ENCODE peak calls at places on chromosomes 11 and 22, in seven cellular contexts. One of them, this sample, is unnamed. For H3K4me1, the result is how much of the 10 kb centered on the place peaks cover.

GRCh38 chr22:20433686-20434241 is 3.9 kb downstream of the SCARF2 start:
- DNase-seq in tibial nerve: no peak
- DNase-seq in esophagus squamous epithelium: no peak
- DNase-seq in keratinocyte: no peak
- DNase-seq in Peyer's patch: peak
- DNase-seq in colonic mucosa: no peak
- DNase-seq in gastrocnemius medialis: no peak
- DNase-seq in this sample: no peak

GRCh38 chr22:40345801-40346177 is 511 bp upstream of the ADSL start:
- DNase-seq in tibial nerve: no peak
- DNase-seq in esophagus squamous epithelium: no peak
- DNase-seq in keratinocyte: no peak
- DNase-seq in Peyer's patch: peak
- DNase-seq in colonic mucosa: peak
- DNase-seq in gastrocnemius medialis: peak
- DNase-seq in this sample: no peak

GRCh38 chr22:24201681-24202590 is 20.6 kb downstream of the SUSD2 start:
- DNase-seq in tibial nerve: no peak
- DNase-seq in esophagus squamous epithelium: no peak
- DNase-seq in keratinocyte: no peak
- DNase-seq in Peyer's patch: no peak
- DNase-seq in colonic mucosa: no peak
- DNase-seq in gastrocnemius medialis: no peak
- DNase-seq in this sample: no peak

GRCh38 chr11:130181295-130182272 is 22.0 kb downstream of the ST14 start:
- DNase-seq in tibial nerve: no peak
- DNase-seq in esophagus squamous epithelium: no peak
- DNase-seq in keratinocyte: no peak
- DNase-seq in Peyer's patch: peak
- DNase-seq in colonic mucosa: peak
- DNase-seq in gastrocnemius medialis: no peak
- DNase-seq in this sample: peak

GRCh38 chr22:29072193-29072978 is 449 bp upstream of the KREMEN1 start:
- DNase-seq in tibial nerve: peak
- DNase-seq in esophagus squamous epithelium: peak
- DNase-seq in keratinocyte: peak
- DNase-seq in Peyer's patch: peak
- DNase-seq in colonic mucosa: peak
- DNase-seq in gastrocnemius medialis: peak
- DNase-seq in this sample: peak

GRCh38 chr11:111793863-111794262 is 27.7 kb upstream of the PPP2R1B start:
- DNase-seq in tibial nerve: no peak
- DNase-seq in esophagus squamous epithelium: no peak
- DNase-seq in keratinocyte: peak
- DNase-seq in Peyer's patch: no peak
- DNase-seq in colonic mucosa: no peak
- DNase-seq in gastrocnemius medialis: no peak
- DNase-seq in this sample: no peak

GRCh38 chr11:3964056-3964455 is 108.6 kb downstream of the STIM1 start:
- DNase-seq in tibial nerve: no peak
- DNase-seq in esophagus squamous epithelium: no peak
- DNase-seq in keratinocyte: no peak
- DNase-seq in Peyer's patch: no peak
- DNase-seq in colonic mucosa: no peak
- DNase-seq in gastrocnemius medialis: no peak
- DNase-seq in this sample: no peak

GRCh38 chr22:19396934-19397728 is 34.4 kb downstream of the HIRA start:
- DNase-seq in tibial nerve: no peak
- DNase-seq in esophagus squamous epithelium: no peak
- DNase-seq in keratinocyte: no peak
- DNase-seq in Peyer's patch: no peak
- DNase-seq in colonic mucosa: no peak
- DNase-seq in gastrocnemius medialis: no peak
- DNase-seq in this sample: no peak

GRCh38 chr11:30665067-30665466 is 78.9 kb upstream of the MPPED2 start:
- DNase-seq in tibial nerve: no peak
- DNase-seq in esophagus squamous epithelium: no peak
- DNase-seq in keratinocyte: no peak
- DNase-seq in Peyer's patch: no peak
- DNase-seq in colonic mucosa: no peak
- DNase-seq in gastrocnemius medialis: no peak
- DNase-seq in this sample: no peak

GRCh38 chr11:82995276-82995675 is 76.4 kb downstream of the RAB30 start:
- DNase-seq in tibial nerve: no peak
- DNase-seq in esophagus squamous epithelium: no peak
- DNase-seq in keratinocyte: no peak
- DNase-seq in Peyer's patch: no peak
- DNase-seq in colonic mucosa: no peak
- DNase-seq in gastrocnemius medialis: no peak
- DNase-seq in this sample: no peak

GRCh38 chr11:121800240-121800639 is 315.8 kb downstream of the BLID start:
- DNase-seq in tibial nerve: no peak
- DNase-seq in esophagus squamous epithelium: no peak
- DNase-seq in keratinocyte: no peak
- DNase-seq in Peyer's patch: no peak
- DNase-seq in colonic mucosa: no peak
- DNase-seq in gastrocnemius medialis: no peak
- DNase-seq in this sample: no peak

GRCh38 chr11:6843670-6844069 is 1.8 kb upstream of the OR10A5 start:
- DNase-seq in tibial nerve: no peak
- DNase-seq in esophagus squamous epithelium: no peak
- DNase-seq in keratinocyte: no peak
- DNase-seq in Peyer's patch: no peak
- DNase-seq in colonic mucosa: no peak
- DNase-seq in gastrocnemius medialis: no peak
- DNase-seq in this sample: no peak

GRCh38 chr22:23834830-23835772 is 3.7 kb downstream of the DERL3 start:
- DNase-seq in tibial nerve: no peak
- DNase-seq in esophagus squamous epithelium: no peak
- DNase-seq in keratinocyte: no peak
- DNase-seq in Peyer's patch: peak
- DNase-seq in colonic mucosa: no peak
- DNase-seq in gastrocnemius medialis: peak
- DNase-seq in this sample: peak

GRCh38 chr11:102026217-102026616 is 21.0 kb upstream of the CFAP300 start:
- DNase-seq in tibial nerve: no peak
- DNase-seq in esophagus squamous epithelium: no peak
- DNase-seq in keratinocyte: no peak
- DNase-seq in Peyer's patch: no peak
- DNase-seq in colonic mucosa: no peak
- DNase-seq in gastrocnemius medialis: no peak
- DNase-seq in this sample: no peak

GRCh38 chr11:92751594-92751993 is 217.9 kb upstream of the MTNR1B start:
- DNase-seq in tibial nerve: no peak
- DNase-seq in esophagus squamous epithelium: no peak
- DNase-seq in keratinocyte: no peak
- DNase-seq in Peyer's patch: no peak
- DNase-seq in colonic mucosa: no peak
- DNase-seq in gastrocnemius medialis: no peak
- DNase-seq in this sample: no peak

GRCh38 chr11:91164452-91164822 is 941.6 kb upstream of the CHORDC1 start:
- DNase-seq in tibial nerve: no peak
- DNase-seq in esophagus squamous epithelium: no peak
- DNase-seq in keratinocyte: no peak
- DNase-seq in Peyer's patch: no peak
- DNase-seq in colonic mucosa: no peak
- DNase-seq in gastrocnemius medialis: no peak
- DNase-seq in this sample: no peak

GRCh38 chr11:61820174-61820573 is 3.4 kb upstream of the FADS1 start:
- DNase-seq in tibial nerve: no peak
- DNase-seq in esophagus squamous epithelium: no peak
- DNase-seq in keratinocyte: no peak
- DNase-seq in Peyer's patch: no peak
- DNase-seq in colonic mucosa: no peak
- DNase-seq in gastrocnemius medialis: no peak
- DNase-seq in this sample: no peak

GRCh38 chr22:26447594-26448329 is 18.7 kb downstream of the ASPHD2 start:
- DNase-seq in tibial nerve: no peak
- DNase-seq in esophagus squamous epithelium: no peak
- DNase-seq in keratinocyte: no peak
- DNase-seq in Peyer's patch: no peak
- DNase-seq in colonic mucosa: no peak
- DNase-seq in gastrocnemius medialis: no peak
- DNase-seq in this sample: no peak

GRCh38 chr11:63736864-63737263 is 31.7 kb downstream of the ZFTA start:
- DNase-seq in tibial nerve: no peak
- DNase-seq in esophagus squamous epithelium: no peak
- DNase-seq in keratinocyte: no peak
- DNase-seq in Peyer's patch: no peak
- DNase-seq in colonic mucosa: no peak
- DNase-seq in gastrocnemius medialis: no peak
- DNase-seq in this sample: no peak

GRCh38 chr22:24843048-24843447 is 37.0 kb downstream of the SGSM1 start:
- DNase-seq in tibial nerve: no peak
- DNase-seq in esophagus squamous epithelium: no peak
- DNase-seq in keratinocyte: no peak
- DNase-seq in Peyer's patch: no peak
- DNase-seq in colonic mucosa: no peak
- DNase-seq in gastrocnemius medialis: no peak
- DNase-seq in this sample: no peak

GRCh38 chr11:103792981-103793468 is 243.4 kb upstream of the DDI1 start:
- DNase-seq in tibial nerve: no peak
- DNase-seq in esophagus squamous epithelium: no peak
- DNase-seq in keratinocyte: no peak
- DNase-seq in Peyer's patch: no peak
- DNase-seq in colonic mucosa: no peak
- DNase-seq in gastrocnemius medialis: no peak
- DNase-seq in this sample: no peak

GRCh38 chr22:30636226-30637077 is 871 bp downstream of the SLC35E4 start:
- DNase-seq in tibial nerve: no peak
- DNase-seq in esophagus squamous epithelium: no peak
- DNase-seq in keratinocyte: no peak
- DNase-seq in Peyer's patch: peak
- DNase-seq in colonic mucosa: peak
- DNase-seq in gastrocnemius medialis: peak
- DNase-seq in this sample: peak

GRCh38 chr22:38034278-38034882 is 22.8 kb upstream of the PICK1 start:
- DNase-seq in tibial nerve: no peak
- DNase-seq in esophagus squamous epithelium: no peak
- DNase-seq in keratinocyte: no peak
- DNase-seq in Peyer's patch: peak
- DNase-seq in colonic mucosa: peak
- DNase-seq in gastrocnemius medialis: no peak
- DNase-seq in this sample: peak

GRCh38 chr11:107675902-107676301 is 36.0 kb downstream of the SLN start:
- DNase-seq in tibial nerve: no peak
- DNase-seq in esophagus squamous epithelium: no peak
- DNase-seq in keratinocyte: no peak
- DNase-seq in Peyer's patch: no peak
- DNase-seq in colonic mucosa: no peak
- DNase-seq in gastrocnemius medialis: no peak
- DNase-seq in this sample: no peak

GRCh38 chr11:59010693-59011092 is 71.4 kb downstream of the GLYATL1 start:
- DNase-seq in tibial nerve: no peak
- DNase-seq in esophagus squamous epithelium: no peak
- DNase-seq in keratinocyte: no peak
- DNase-seq in Peyer's patch: no peak
- DNase-seq in colonic mucosa: no peak
- DNase-seq in gastrocnemius medialis: no peak
- DNase-seq in this sample: no peak

GRCh38 chr11:59012106-59012941 is 73.0 kb downstream of the GLYATL1 start:
- DNase-seq in tibial nerve: no peak
- DNase-seq in esophagus squamous epithelium: no peak
- DNase-seq in keratinocyte: no peak
- DNase-seq in Peyer's patch: no peak
- DNase-seq in colonic mucosa: no peak
- DNase-seq in gastrocnemius medialis: no peak
- DNase-seq in this sample: no peak

GRCh38 chr11:59011672-59012071 is 72.4 kb downstream of the GLYATL1 start:
- DNase-seq in tibial nerve: no peak
- DNase-seq in esophagus squamous epithelium: no peak
- DNase-seq in keratinocyte: no peak
- DNase-seq in Peyer's patch: no peak
- DNase-seq in colonic mucosa: no peak
- DNase-seq in gastrocnemius medialis: no peak
- DNase-seq in this sample: no peak

GRCh38 chr11:59008942-59009341 is 69.7 kb downstream of the GLYATL1 start:
- DNase-seq in tibial nerve: no peak
- DNase-seq in esophagus squamous epithelium: no peak
- DNase-seq in keratinocyte: no peak
- DNase-seq in Peyer's patch: no peak
- DNase-seq in colonic mucosa: no peak
- DNase-seq in gastrocnemius medialis: no peak
- DNase-seq in this sample: no peak

GRCh38 chr11:59009661-59010060 is 70.4 kb downstream of the GLYATL1 start:
- DNase-seq in tibial nerve: no peak
- DNase-seq in esophagus squamous epithelium: no peak
- DNase-seq in keratinocyte: no peak
- DNase-seq in Peyer's patch: no peak
- DNase-seq in colonic mucosa: no peak
- DNase-seq in gastrocnemius medialis: no peak
- DNase-seq in this sample: no peak
- H3K27ac ChIP-seq in tibial nerve: no peak
- H3K27ac ChIP-seq in esophagus squamous epithelium: no peak
- H3K27ac ChIP-seq in keratinocyte: no peak
- H3K27ac ChIP-seq in Peyer's patch: no peak
- H3K27ac ChIP-seq in colonic mucosa: no peak
- H3K27ac ChIP-seq in gastrocnemius medialis: no peak
- H3K27ac ChIP-seq in this sample: no peak

GRCh38 chr22:49960967-49961600 is 512 bp downstream of the PIM3 start:
- DNase-seq in tibial nerve: no peak
- DNase-seq in esophagus squamous epithelium: no peak
- DNase-seq in keratinocyte: no peak
- DNase-seq in Peyer's patch: peak
- DNase-seq in colonic mucosa: peak
- DNase-seq in gastrocnemius medialis: peak
- DNase-seq in this sample: peak
- H3K4me1 ChIP-seq in tibial nerve: under half
- H3K4me1 ChIP-seq in esophagus squamous epithelium: half or more
- H3K4me1 ChIP-seq in keratinocyte: under half
- H3K4me1 ChIP-seq in Peyer's patch: half or more
- H3K4me1 ChIP-seq in colonic mucosa: under half
- H3K4me1 ChIP-seq in gastrocnemius medialis: under half
- H3K4me1 ChIP-seq in this sample: under half

GRCh38 chr22:42560781-42561180 is 7.0 kb downstream of the SERHL2 start:
- DNase-seq in tibial nerve: no peak
- DNase-seq in esophagus squamous epithelium: no peak
- DNase-seq in keratinocyte: no peak
- DNase-seq in Peyer's patch: no peak
- DNase-seq in colonic mucosa: no peak
- DNase-seq in gastrocnemius medialis: no peak
- DNase-seq in this sample: no peak
- TF ChIP-seq CTCF in tibial nerve: peak
- TF ChIP-seq CTCF in esophagus squamous epithelium: peak
- TF ChIP-seq CTCF in keratinocyte: peak
- TF ChIP-seq CTCF in Peyer's patch: peak
- TF ChIP-seq CTCF in colonic mucosa: peak
- TF ChIP-seq CTCF in gastrocnemius medialis: no peak
- TF ChIP-seq CTCF in this sample: no peak

DNA sequence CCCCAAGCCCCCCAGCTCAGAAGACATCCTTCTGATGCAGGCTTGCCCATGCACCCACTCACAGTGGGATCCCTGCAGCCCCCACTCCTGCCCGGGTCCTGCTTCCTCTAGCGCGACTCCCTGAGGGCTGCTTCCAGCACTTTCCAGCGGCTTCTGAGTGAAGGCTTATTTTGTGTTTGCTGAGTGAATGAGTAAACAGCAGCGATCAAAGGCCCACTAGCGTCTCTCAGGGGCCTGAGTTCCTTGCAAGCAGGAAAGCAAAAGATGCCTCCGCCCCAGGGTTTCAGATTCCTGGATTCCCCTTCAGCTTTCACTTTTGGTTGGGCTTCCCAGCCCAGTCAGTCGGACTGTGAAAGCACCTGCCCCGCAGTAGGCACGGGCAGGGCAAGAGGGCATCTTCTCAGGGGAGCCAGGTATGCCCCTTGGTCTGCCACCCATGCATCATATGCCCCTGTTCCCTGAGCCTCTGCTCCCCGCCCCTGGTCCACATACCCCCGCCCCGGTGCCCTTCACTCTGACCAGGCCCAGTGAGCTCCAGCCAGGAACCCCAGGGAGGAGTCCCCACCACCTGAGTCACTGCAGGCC is 9.2 kb downstream of the FADD start:
- DNase-seq in tibial nerve: no peak
- DNase-seq in esophagus squamous epithelium: no peak
- DNase-seq in keratinocyte: no peak
- DNase-seq in Peyer's patch: peak
- DNase-seq in colonic mucosa: peak
- DNase-seq in gastrocnemius medialis: no peak
- DNase-seq in this sample: no peak
- H3K27ac ChIP-seq in tibial nerve: no peak
- H3K27ac ChIP-seq in esophagus squamous epithelium: no peak
- H3K27ac ChIP-seq in keratinocyte: no peak
- H3K27ac ChIP-seq in Peyer's patch: no peak
- H3K27ac ChIP-seq in colonic mucosa: peak
- H3K27ac ChIP-seq in gastrocnemius medialis: no peak
- H3K27ac ChIP-seq in this sample: no peak

This sample was measured in pancreas.